ENCODE peak calls at places on chromosomes 7 and 10, in ten cellular contexts. H is heart left ventricle; D is heart right ventricle; S is brain microvascular endothelial cell; J is prostate gland; N is mesendoderm; A is CD4-positive, alpha-beta memory T cell; P is aorta; B is ovary; W is fibroblast of lung. X is an unnamed sample. For H3K36me3, the result is how much of the 10 kb centered on the place peaks cover.

GRCh38 chr7:123757095-123757494 is 8.3 kb upstream of the WASL start:
- DNase-seq in H (no peak), D (no peak), S (no peak), J (no peak), N (no peak), A (no peak), P (no peak), B (no peak), W (no peak), X (no peak)

GRCh38 chr10:16116404-16117304 is 256.3 kb upstream of the MINDY3 start:
- DNase-seq in H (no peak), D (no peak), S (peak), J (no peak), N (peak), A (no peak), P (no peak), B (no peak), W (peak), X (no peak)

GRCh38 chr7:121490309-121490708 is 94.2 kb upstream of the FAM3C start:
- DNase-seq in H (no peak), D (no peak), S (no peak), J (no peak), N (no peak), A (no peak), P (no peak), B (no peak), W (no peak), X (no peak)

GRCh38 chr7:40303996-40304395 is 169.2 kb downstream of the SUGCT start:
- DNase-seq in H (no peak), D (no peak), S (no peak), J (no peak), N (no peak), A (no peak), P (no peak), B (no peak), W (no peak), X (no peak)

GRCh38 chr7:35003679-35004278 is 33.5 kb downstream of the DPY19L1 start:
- DNase-seq in H (peak), D (peak), S (peak), J (peak), N (peak), A (no peak), P (no peak), B (no peak), W (peak), X (peak)

GRCh38 chr10:71346731-71347130 is 27.7 kb downstream of the SLC29A3 start:
- DNase-seq in H (no peak), D (no peak), S (no peak), J (no peak), N (no peak), A (no peak), P (no peak), B (no peak), W (no peak), X (no peak)

GRCh38 chr7:121351682-121352081 is 22.9 kb downstream of the WNT16 start:
- DNase-seq in H (no peak), D (no peak), S (no peak), J (no peak), N (no peak), A (no peak), P (no peak), B (no peak), W (no peak), X (no peak)

GRCh38 chr10:59907537-59907917 is 1.2 kb upstream of the CCDC6 start:
- DNase-seq in H (no peak), D (no peak), S (no peak), J (no peak), N (no peak), A (no peak), P (no peak), B (no peak), W (no peak), X (no peak)

GRCh38 chr10:61757525-61758397 is 95.0 kb downstream of the CABCOCO1 start:
- DNase-seq in H (no peak), D (no peak), S (peak), J (no peak), N (no peak), A (no peak), P (no peak), B (no peak), W (peak), X (peak)

GRCh38 chr10:21534611-21535493 is 820 bp downstream of the MLLT10 start:
- DNase-seq in H (peak), D (peak), S (no peak), J (peak), N (peak), A (peak), P (peak), B (peak), W (peak), X (peak)

GRCh38 chr7:122886357-122887081 is at the start of gene CADPS2:
- DNase-seq in H (peak), D (peak), S (peak), J (peak), N (peak), A (no peak), P (peak), B (peak), W (peak), X (peak)

GRCh38 chr7:156989766-156990535 is 20.5 kb downstream of the MNX1 start:
- DNase-seq in H (no peak), D (no peak), S (no peak), J (no peak), N (no peak), A (no peak), P (no peak), B (no peak), W (no peak), X (no peak)

GRCh38 chr10:52485486-52485885 is 171.4 kb downstream of the DKK1 start:
- DNase-seq in H (no peak), D (no peak), S (no peak), J (no peak), N (peak), A (no peak), P (no peak), B (no peak), W (no peak), X (no peak)

GRCh38 chr7:99740573-99741437 is 5.8 kb upstream of the CYP3A7 start:
- DNase-seq in H (no peak), D (no peak), S (no peak), J (no peak), N (no peak), A (no peak), P (no peak), B (no peak), W (peak), X (no peak)

GRCh38 chr7:91425149-91425548 is 160.9 kb downstream of the FZD1 start:
- DNase-seq in H (no peak), D (no peak), S (no peak), J (no peak), N (no peak), A (no peak), P (no peak), B (no peak), W (no peak), X (no peak)

GRCh38 chr7:68309271-68309670 is 1289.0 kb upstream of the AUTS2 start:
- DNase-seq in H (no peak), D (no peak), S (no peak), J (no peak), N (peak), A (no peak), P (no peak), B (no peak), W (no peak), X (no peak)

GRCh38 chr7:157758468-157759245 is 421.9 kb downstream of the DNAJB6 start:
- DNase-seq in H (peak), D (no peak), S (no peak), J (no peak), N (no peak), A (no peak), P (peak), B (no peak), W (no peak), X (no peak)

GRCh38 chr7:138745189-138745588 is 44.0 kb upstream of the SVOPL start:
- DNase-seq in H (no peak), D (no peak), S (no peak), J (no peak), N (no peak), A (no peak), P (no peak), B (no peak), W (no peak), X (no peak)

GRCh38 chr10:123044391-123044790 is 35.6 kb downstream of the ACADSB start:
- DNase-seq in H (no peak), D (no peak), S (no peak), J (no peak), N (peak), A (no peak), P (no peak), B (no peak), W (peak), X (no peak)

DNA sequence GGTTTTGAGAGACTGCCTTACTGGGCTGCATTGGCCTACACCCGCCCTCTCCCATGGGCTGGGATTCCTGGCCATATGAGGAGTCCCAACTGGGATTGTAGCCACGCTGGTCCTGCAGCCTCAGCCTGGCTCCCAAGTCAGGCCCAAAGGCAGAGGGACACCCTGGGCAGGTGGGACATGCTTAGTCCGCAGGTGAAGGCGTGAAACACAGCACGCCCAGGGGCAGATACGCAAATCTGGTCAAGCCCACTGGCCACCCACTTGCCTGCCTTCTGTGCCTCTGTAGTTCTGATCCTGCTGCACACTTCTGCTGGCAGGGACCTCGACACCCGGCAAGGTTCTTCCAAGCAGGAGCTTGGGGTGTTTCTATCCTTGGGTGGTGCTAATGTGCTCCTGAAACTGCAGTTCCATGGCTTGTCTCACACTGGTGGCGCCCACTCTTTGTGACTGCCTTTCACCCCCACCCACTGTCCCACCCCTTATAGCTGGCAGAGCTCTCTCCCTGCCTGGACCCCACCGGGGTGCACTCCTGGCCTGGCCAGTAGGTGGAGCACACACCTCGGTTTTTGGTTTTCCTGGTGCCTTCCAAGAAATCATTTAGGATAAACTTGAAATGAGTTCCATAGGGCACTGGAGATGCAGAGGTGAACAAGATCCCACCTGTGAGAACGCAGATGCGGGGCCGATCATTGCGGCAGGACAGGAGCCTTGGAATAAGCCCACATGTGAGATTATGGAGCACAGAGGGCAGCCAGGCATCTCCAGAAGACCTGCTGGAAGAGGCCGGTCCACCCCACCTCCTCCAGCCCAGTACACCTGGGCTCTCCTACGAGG is 47.9 kb downstream of the MKI67 start:
- DNase-seq in H (no peak), D (no peak), S (no peak), J (no peak), N (peak), A (peak), P (peak), B (no peak), W (peak), X (no peak)
- H3K36me3 ChIP-seq in H (half or more), D (half or more), S (under half), J (under half), N (under half), A (half or more), P (under half), B (under half), W (under half), X (under half)

DNA sequence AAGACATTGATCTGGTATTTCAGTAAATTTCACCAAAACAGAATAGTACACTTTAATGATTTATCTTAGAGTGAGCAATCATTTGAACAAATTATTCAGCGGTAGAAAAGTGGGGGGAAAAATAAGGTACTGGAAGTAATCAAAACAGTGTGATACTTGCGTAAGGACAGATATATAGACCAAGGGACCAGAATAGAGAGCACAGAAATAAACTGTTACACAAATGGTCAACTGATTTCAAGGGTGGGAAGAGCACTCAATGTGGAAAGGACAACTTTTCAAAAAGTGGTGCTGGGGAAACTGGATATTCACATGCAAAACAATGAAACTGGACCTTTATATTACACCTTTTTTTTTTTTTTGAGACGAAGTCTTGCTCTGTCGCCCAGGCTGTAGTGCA is 119.9 kb downstream of the NRBF2 start:
- DNase-seq in H (no peak), D (no peak), S (no peak), J (no peak), N (no peak), A (no peak), P (no peak), B (no peak), W (no peak), X (no peak)
- H3K36me3 ChIP-seq in H (under half), D (under half), S (under half), J (under half), N (under half), A (under half), P (under half), B (under half), W (under half), X (under half)

GRCh38 chr7:105163718-105164117 is 149.7 kb downstream of the KMT2E start:
- DNase-seq in H (no peak), D (no peak), S (no peak), J (no peak), N (no peak), A (no peak), P (no peak), B (no peak), W (no peak), X (no peak)
- H3K36me3 ChIP-seq in H (half or more), D (half or more), S (under half), J (under half), N (under half), A (under half), P (under half), B (under half), W (under half), X (under half)

GRCh38 chr7:47281161-47281560 is 300.8 kb downstream of the TNS3 start:
- DNase-seq in H (no peak), D (no peak), S (no peak), J (no peak), N (no peak), A (no peak), P (no peak), B (no peak), W (no peak), X (no peak)

GRCh38 chr7:47283497-47284131 is 298.3 kb downstream of the TNS3 start:
- DNase-seq in H (no peak), D (no peak), S (no peak), J (no peak), N (peak), A (no peak), P (no peak), B (no peak), W (no peak), X (no peak)

GRCh38 chr7:47282790-47283496 is 299.0 kb downstream of the TNS3 start:
- DNase-seq in H (no peak), D (no peak), S (no peak), J (no peak), N (no peak), A (no peak), P (no peak), B (no peak), W (no peak), X (peak)

GRCh38 chr7:47280114-47280513 is 301.8 kb downstream of the TNS3 start:
- DNase-seq in H (no peak), D (no peak), S (no peak), J (no peak), N (no peak), A (no peak), P (no peak), B (no peak), W (no peak), X (no peak)

GRCh38 chr7:47281966-47282643 is 299.8 kb downstream of the TNS3 start:
- DNase-seq in H (no peak), D (no peak), S (no peak), J (no peak), N (no peak), A (no peak), P (no peak), B (no peak), W (no peak), X (no peak)
- H3K36me3 ChIP-seq in H (half or more), D (half or more), S (half or more), J (under half), N (under half), A (under half), P (under half), B (under half), W (under half), X (half or more)

DNA sequence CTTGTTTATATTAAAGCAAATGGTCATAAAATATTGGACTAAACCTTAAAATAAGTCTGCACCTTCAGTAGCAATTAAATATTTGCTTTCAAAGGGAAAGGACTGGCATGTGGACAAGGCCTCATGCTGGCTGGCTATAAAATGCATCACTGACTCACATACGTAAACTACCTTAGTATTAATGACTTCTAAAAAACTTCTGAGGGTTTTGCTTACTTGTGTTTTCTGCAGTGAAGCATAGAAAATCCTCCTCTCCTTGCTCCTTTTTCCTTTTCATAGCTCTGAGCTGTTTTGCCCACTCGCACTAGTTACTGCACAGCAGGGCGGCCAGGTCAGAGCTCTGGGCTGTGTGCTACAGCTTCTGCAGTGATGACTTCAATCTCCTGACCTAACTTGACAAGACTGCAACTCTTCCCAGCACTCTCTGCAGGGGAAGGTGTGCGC is 82.3 kb downstream of the CUL2 start:
- DNase-seq in H (no peak), D (no peak), S (no peak), J (no peak), N (peak), A (no peak), P (no peak), B (no peak), W (no peak), X (no peak)
- H3K36me3 ChIP-seq in H (half or more), D (half or more), S (under half), J (under half), N (under half), A (under half), P (under half), B (under half), W (under half), X (half or more)

DNA sequence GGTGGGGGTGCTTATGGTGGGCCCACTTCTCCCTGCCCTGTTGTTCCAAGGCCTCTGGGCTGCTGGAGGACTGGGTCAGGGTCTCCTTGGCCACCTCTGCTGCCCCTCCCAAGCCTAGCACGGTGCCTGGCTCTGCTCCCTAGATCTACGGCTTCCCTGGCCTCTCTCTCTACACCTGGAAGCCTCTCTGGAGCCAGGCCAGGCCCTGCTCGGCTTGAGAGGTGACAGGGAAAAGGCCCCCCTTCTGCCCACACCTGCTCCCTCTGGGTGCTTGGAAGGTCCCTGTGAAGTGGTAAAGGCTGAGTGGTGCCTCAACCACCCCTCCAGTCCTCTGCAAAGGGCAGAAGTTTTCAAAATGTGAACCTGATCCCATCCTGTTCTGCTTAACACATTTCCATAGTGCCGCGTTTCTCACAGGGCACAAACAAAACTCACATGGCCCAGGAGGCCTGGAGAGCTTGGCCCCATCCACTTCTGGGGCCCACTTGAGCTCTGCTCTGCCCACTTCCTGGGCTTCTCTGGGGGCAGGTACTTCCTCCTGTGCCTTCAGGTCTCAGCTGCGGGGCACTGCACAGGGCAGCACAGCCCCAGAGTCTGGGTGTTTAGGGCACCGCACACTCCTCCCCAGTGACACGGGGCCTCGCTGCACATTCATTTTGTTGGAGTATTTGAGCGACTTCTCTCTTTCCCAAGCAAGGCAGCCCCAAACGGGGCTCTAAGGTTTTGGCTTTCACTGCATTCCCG is 169.9 kb downstream of the PIP4K2A start:
- DNase-seq in H (no peak), D (no peak), S (no peak), J (no peak), N (no peak), A (no peak), P (no peak), B (no peak), W (no peak), X (no peak)
- H3K36me3 ChIP-seq in H (under half), D (half or more), S (under half), J (under half), N (under half), A (half or more), P (under half), B (under half), W (under half), X (under half)

DNA sequence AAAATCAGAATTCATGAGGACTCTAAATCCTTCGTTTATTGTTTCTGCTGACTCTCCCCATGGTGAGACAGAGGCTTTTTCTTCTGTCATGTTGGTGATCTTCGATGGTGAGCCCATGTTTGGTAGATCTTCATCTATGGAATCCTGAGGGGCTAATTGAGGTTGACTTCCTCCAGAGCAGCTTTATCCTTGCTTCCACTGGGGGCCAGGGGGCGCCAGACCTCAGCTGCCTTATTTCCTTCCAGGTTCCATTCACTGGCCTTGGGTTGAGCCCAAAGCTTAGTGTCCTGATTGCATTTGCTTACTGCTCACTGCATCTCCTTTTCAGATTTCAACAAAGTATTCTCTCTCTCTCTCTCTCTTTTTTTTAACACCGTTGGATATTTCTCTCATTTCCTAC is 80.7 kb downstream of the GCC1 start:
- DNase-seq in H (peak), D (peak), S (no peak), J (no peak), N (peak), A (peak), P (no peak), B (no peak), W (peak), X (no peak)
- H3K36me3 ChIP-seq in H (under half), D (under half), S (under half), J (under half), N (under half), A (under half), P (under half), B (under half), W (under half), X (under half)

GRCh38 chr7:4725014-4725951 is 43.2 kb downstream of the FOXK1 start:
- DNase-seq in H (peak), D (peak), S (peak), J (peak), N (peak), A (no peak), P (peak), B (peak), W (peak), X (peak)

GRCh38 chr7:4724648-4725013 is 42.5 kb downstream of the FOXK1 start:
- DNase-seq in H (no peak), D (no peak), S (no peak), J (no peak), N (peak), A (no peak), P (no peak), B (no peak), W (peak), X (no peak)

GRCh38 chr7:4726051-4726450 is 44.0 kb downstream of the FOXK1 start:
- DNase-seq in H (no peak), D (no peak), S (no peak), J (no peak), N (no peak), A (no peak), P (no peak), B (no peak), W (no peak), X (no peak)

GRCh38 chr7:4727914-4728705 is 46.0 kb downstream of the FOXK1 start:
- DNase-seq in H (no peak), D (no peak), S (no peak), J (no peak), N (no peak), A (no peak), P (no peak), B (no peak), W (no peak), X (no peak)

GRCh38 chr7:4726568-4726967 is 44.5 kb downstream of the FOXK1 start:
- DNase-seq in H (no peak), D (no peak), S (no peak), J (no peak), N (no peak), A (no peak), P (no peak), B (no peak), W (no peak), X (no peak)
- H3K36me3 ChIP-seq in H (under half), D (under half), S (under half), J (under half), N (under half), A (under half), P (under half), B (under half), W (under half), X (under half)

GRCh38 chr7:87192784-87193487 is 26.6 kb downstream of the TMEM243 start:
- DNase-seq in H (no peak), D (no peak), S (no peak), J (no peak), N (no peak), A (no peak), P (no peak), B (no peak), W (no peak), X (no peak)
- H3K36me3 ChIP-seq in H (half or more), D (half or more), S (half or more), J (under half), N (under half), A (half or more), P (under half), B (under half), W (under half), X (half or more)

X was measured in tibial artery.